ENCODE peak calls at places on chromosomes 13 and 19, in five cellular contexts. U is AG04449, H is fibroblast of pulmonary artery, E is fibroblast of the aortic adventitia, T is LoVo. P is an unnamed sample.
A peak's percentile ranks its signal among the peaks of the same experiment; 100 is the strongest.

GRCh38 chr13:50340566-50341287 is 325.5 kb downstream of the KCNRG start:
- DNase-seq in U (no peak), H (no peak), E (no peak), T (no peak), P (no peak)

GRCh38 chr19:40216013-40216776 is 2.0 kb downstream of the TTC9B start:
- DNase-seq in U (no peak), H (no peak), E (no peak), T (no peak), P (no peak)

GRCh38 chr19:4430760-4431159 is 26.8 kb downstream of the UBXN6 start:
- DNase-seq in U (no peak), H (no peak), E (no peak), T (no peak), P (no peak)

GRCh38 chr13:106083620-106084350 is 451.7 kb downstream of the EFNB2 start:
- DNase-seq in U (no peak), H (peak; percentile 66), E (peak; percentile 49), T (no peak), P (no peak)

GRCh38 chr13:40762849-40763248 is 8.1 kb downstream of the MRPS31 start:
- DNase-seq in U (no peak), H (no peak), E (peak; percentile 33), T (no peak), P (no peak)

GRCh38 chr19:48813123-48813911 is 2.5 kb upstream of the BCAT2 start:
- DNase-seq in U (no peak), H (no peak), E (no peak), T (no peak), P (no peak)

GRCh38 chr19:10000171-10000826 is 10.0 kb downstream of the COL5A3 start:
- DNase-seq in U (no peak), H (peak; percentile 72), E (peak; percentile 73), T (peak; percentile 70), P (no peak)

GRCh38 chr13:101959016-101959415 is 442.8 kb downstream of the FGF14 start:
- DNase-seq in U (no peak), H (no peak), E (no peak), T (no peak), P (no peak)

GRCh38 chr19:3132971-3133792 is 2.7 kb upstream of the GNA15 start:
- DNase-seq in U (no peak), H (peak; percentile 24), E (peak; percentile 7), T (no peak), P (peak; percentile 49)

GRCh38 chr13:32150794-32151193 is 119.2 kb downstream of the FRY start:
- DNase-seq in U (no peak), H (peak; percentile 75), E (peak; percentile 95), T (no peak), P (no peak)

GRCh38 chr13:91355099-91355825 is 7.8 kb downstream of the MIR17HG start:
- DNase-seq in U (no peak), H (no peak), E (no peak), T (no peak), P (no peak)

GRCh38 chr19:9885077-9885552 is 50.0 kb downstream of the PIN1 start:
- DNase-seq in U (no peak), H (peak; percentile 53), E (peak; percentile 65), T (no peak), P (no peak)

GRCh38 chr13:40503966-40504591 is 162.4 kb downstream of the FOXO1 start:
- DNase-seq in U (peak; percentile 77), H (peak; percentile 98), E (peak; percentile 96), T (peak; percentile 28), P (peak; percentile 95)

GRCh38 chr19:45110811-45111210 is 17.8 kb downstream of the PPP1R37 start:
- DNase-seq in U (no peak), H (no peak), E (no peak), T (no peak), P (no peak)

GRCh38 chr19:10720607-10721125 is 2.8 kb downstream of the DNM2 start:
- DNase-seq in U (no peak), H (no peak), E (no peak), T (no peak), P (no peak)

GRCh38 chr13:31674056-31674455 is 65.3 kb upstream of the RXFP2 start:
- DNase-seq in U (no peak), H (peak; percentile 47), E (peak; percentile 56), T (no peak), P (no peak)

GRCh38 chr13:100828226-100828625 is 153.6 kb upstream of the TMTC4 start:
- DNase-seq in U (no peak), H (no peak), E (no peak), T (no peak), P (no peak)

GRCh38 chr19:42023121-42023942 is 29.3 kb upstream of the ATP1A3 start:
- DNase-seq in U (no peak), H (peak; percentile 3), E (no peak), T (no peak), P (no peak)

GRCh38 chr13:44903596-44903995 is 85.7 kb downstream of the NUFIP1 start:
- DNase-seq in U (no peak), H (peak; percentile 97), E (peak; percentile 95), T (no peak), P (peak; percentile 61)

GRCh38 chr13:50158385-50159165 is 143.3 kb downstream of the KCNRG start:
- DNase-seq in U (no peak), H (no peak), E (no peak), T (no peak), P (no peak)

GRCh38 chr13:77492982-77493381 is 42.5 kb upstream of the SCEL start:
- DNase-seq in U (no peak), H (peak; percentile 54), E (peak; percentile 58), T (peak; percentile 41), P (no peak)

GRCh38 chr13:76293346-76293745 is 592.9 kb downstream of the KCTD12 start:
- DNase-seq in U (no peak), H (peak; percentile 85), E (peak; percentile 85), T (no peak), P (peak; percentile 65)

GRCh38 chr19:55644191-55644833 is 863 bp downstream of the ZNF581 start:
- DNase-seq in U (no peak), H (no peak), E (no peak), T (no peak), P (no peak)

GRCh38 chr13:90683711-90684131 is 663.8 kb upstream of the MIR17HG start:
- DNase-seq in U (no peak), H (peak; percentile 77), E (no peak), T (no peak), P (no peak)

GRCh38 chr13:68745517-68745916 is 1362.1 kb upstream of the ATXN8OS start:
- DNase-seq in U (no peak), H (no peak), E (no peak), T (no peak), P (no peak)

GRCh38 chr13:113607056-113607455 is 22.5 kb downstream of the TFDP1 start:
- DNase-seq in U (no peak), H (no peak), E (no peak), T (no peak), P (no peak)

GRCh38 chr19:41701401-41702075 is 6.9 kb upstream of the CEACAM5 start:
- DNase-seq in U (no peak), H (no peak), E (no peak), T (no peak), P (no peak)

GRCh38 chr19:6700586-6701316 is 19.7 kb downstream of the C3 start:
- DNase-seq in U (no peak), H (no peak), E (no peak), T (no peak), P (no peak)

GRCh38 chr19:51479531-51480331 is 1.4 kb downstream of the CEACAM18 start:
- DNase-seq in U (no peak), H (no peak), E (no peak), T (no peak), P (no peak)

GRCh38 chr19:49570997-49571676 is 9.2 kb downstream of the NOSIP start:
- DNase-seq in U (no peak), H (no peak), E (no peak), T (no peak), P (no peak)

GRCh38 chr19:1130801-1131717 is 27.3 kb downstream of the GPX4 start:
- DNase-seq in U (no peak), H (no peak), E (peak; percentile 21), T (no peak), P (no peak)

GRCh38 chr13:91406619-91407018 is 8.2 kb downstream of the GPC5 start:
- DNase-seq in U (no peak), H (peak; percentile 61), E (peak; percentile 51), T (peak; percentile 47), P (no peak)

GRCh38 chr13:50846861-50847475 is 3.5 kb upstream of the DLEU7 start:
- DNase-seq in U (no peak), H (no peak), E (no peak), T (no peak), P (no peak)

GRCh38 chr19:48683349-48683748 is 10.5 kb upstream of the NTN5 start:
- DNase-seq in U (no peak), H (peak; percentile 57), E (peak; percentile 31), T (no peak), P (no peak)

GRCh38 chr13:45928843-45929242 is 77.3 kb upstream of the SIAH3 start:
- DNase-seq in U (no peak), H (peak; percentile 14), E (peak; percentile 25), T (peak; percentile 6), P (no peak)

GRCh38 chr13:22121340-22121739 is 450.5 kb downstream of the FGF9 start:
- DNase-seq in U (no peak), H (no peak), E (no peak), T (no peak), P (no peak)

GRCh38 chr19:49554701-49555181 is 25.6 kb downstream of the NOSIP start:
- DNase-seq in U (no peak), H (no peak), E (no peak), T (no peak), P (no peak)

GRCh38 chr13:31627097-31627496 is 112.2 kb upstream of the RXFP2 start:
- DNase-seq in U (no peak), H (peak; percentile 34), E (peak; percentile 63), T (no peak), P (no peak)

P was measured in non-pigmented ciliary epithelial cell.